ENCODE peak calls at places on chromosomes 11 and 22, in six cellular contexts. D, F, X, K, W and L are unnamed samples.
A peak's percentile ranks its signal among the peaks of the same experiment; 100 is the strongest.

GRCh38 chr22:44130076-44130711 is 50.5 kb upstream of the PARVG start:
- DNase-seq in D (no peak), F (no peak), X (no peak), K (no peak), W (peak; percentile 30), L (no peak)

GRCh38 chr11:10456519-10456918 is 1.5 kb downstream of the AMPD3 start:
- DNase-seq in D (no peak), F (no peak), X (no peak), K (no peak), W (peak; percentile 17), L (no peak)

GRCh38 chr11:33195391-33196190 is 34.3 kb upstream of the CSTF3 start:
- DNase-seq in D (peak; percentile 26), F (no peak), X (no peak), K (no peak), W (no peak), L (no peak)

GRCh38 chr11:102940714-102941588 is 14.6 kb downstream of the MMP13 start:
- DNase-seq in D (peak; percentile 77), F (no peak), X (peak; percentile 2), K (no peak), W (no peak), L (peak; percentile 33)

GRCh38 chr11:27963370-27963769 is 144.6 kb downstream of the KIF18A start:
- DNase-seq in D (no peak), F (no peak), X (no peak), K (no peak), W (no peak), L (no peak)

GRCh38 chr22:24696551-24697001 is 77.9 kb downstream of the PIWIL3 start:
- DNase-seq in D (no peak), F (no peak), X (no peak), K (no peak), W (no peak), L (no peak)

GRCh38 chr11:95884364-95884763 is 39.5 kb downstream of the MTMR2 start:
- DNase-seq in D (no peak), F (no peak), X (no peak), K (no peak), W (no peak), L (no peak)

GRCh38 chr11:34825670-34826383 is 90.4 kb downstream of the APIP start:
- DNase-seq in D (no peak), F (no peak), X (no peak), K (no peak), W (peak; percentile 13), L (no peak)

GRCh38 chr11:324131-324530 is 3.5 kb upstream of the IFITM3 start:
- DNase-seq in D (no peak), F (no peak), X (no peak), K (no peak), W (no peak), L (peak; percentile 72)

GRCh38 chr11:117535201-117535869 is 207.7 kb downstream of the CEP164 start:
- DNase-seq in D (no peak), F (no peak), X (no peak), K (peak; percentile 62), W (peak; percentile 62), L (peak; percentile 16)